ENCODE peak calls at places on chromosomes 12 and 14, in eight cellular contexts. One of them, this sample, is unnamed.

GRCh38 chr14:69056389-69056788 is 77.3 kb upstream of the ACTN1 start:
- DNase-seq in mesenteric fat pad: no peak
- DNase-seq in AG09309: no peak
- DNase-seq in EL: no peak
- DNase-seq in lower leg skin: no peak
- DNase-seq in left lung: no peak
- DNase-seq in CD4-positive, alpha-beta T cell: no peak
- DNase-seq in suprapubic skin: no peak
- DNase-seq in this sample: no peak

GRCh38 chr12:90854136-90854689 is 100.8 kb downstream of the CCER1 start:
- DNase-seq in mesenteric fat pad: no peak
- DNase-seq in AG09309: peak; percentile 35
- DNase-seq in EL: peak; percentile 46
- DNase-seq in lower leg skin: no peak
- DNase-seq in left lung: no peak
- DNase-seq in CD4-positive, alpha-beta T cell: no peak
- DNase-seq in suprapubic skin: no peak
- DNase-seq in this sample: no peak

GRCh38 chr12:113105606-113106271 is 29.8 kb downstream of the RASAL1 start:
- DNase-seq in mesenteric fat pad: no peak
- DNase-seq in AG09309: no peak
- DNase-seq in EL: no peak
- DNase-seq in lower leg skin: no peak
- DNase-seq in left lung: no peak
- DNase-seq in CD4-positive, alpha-beta T cell: no peak
- DNase-seq in suprapubic skin: no peak
- DNase-seq in this sample: no peak

GRCh38 chr12:79083181-79083580 is 218.6 kb downstream of the SYT1 start:
- DNase-seq in mesenteric fat pad: no peak
- DNase-seq in AG09309: no peak
- DNase-seq in EL: no peak
- DNase-seq in lower leg skin: no peak
- DNase-seq in left lung: no peak
- DNase-seq in CD4-positive, alpha-beta T cell: no peak
- DNase-seq in suprapubic skin: no peak
- DNase-seq in this sample: no peak

GRCh38 chr14:30252151-30252550 is 306.8 kb upstream of the G2E3 start:
- DNase-seq in mesenteric fat pad: no peak
- DNase-seq in AG09309: no peak
- DNase-seq in EL: no peak
- DNase-seq in lower leg skin: no peak
- DNase-seq in left lung: no peak
- DNase-seq in CD4-positive, alpha-beta T cell: no peak
- DNase-seq in suprapubic skin: no peak
- DNase-seq in this sample: no peak

GRCh38 chr12:67750528-67751183 is 102.1 kb downstream of the DYRK2 start:
- DNase-seq in mesenteric fat pad: no peak
- DNase-seq in AG09309: no peak
- DNase-seq in EL: no peak
- DNase-seq in lower leg skin: no peak
- DNase-seq in left lung: no peak
- DNase-seq in CD4-positive, alpha-beta T cell: no peak
- DNase-seq in suprapubic skin: no peak
- DNase-seq in this sample: no peak

GRCh38 chr12:30599631-30600030 is 96.0 kb downstream of the IPO8 start:
- DNase-seq in mesenteric fat pad: no peak
- DNase-seq in AG09309: no peak
- DNase-seq in EL: no peak
- DNase-seq in lower leg skin: no peak
- DNase-seq in left lung: no peak
- DNase-seq in CD4-positive, alpha-beta T cell: no peak
- DNase-seq in suprapubic skin: no peak
- DNase-seq in this sample: no peak

GRCh38 chr14:22646570-22647254 is 2.6 kb upstream of the OR6J1 start:
- DNase-seq in mesenteric fat pad: no peak
- DNase-seq in AG09309: peak; percentile 85
- DNase-seq in EL: peak; percentile 80
- DNase-seq in lower leg skin: no peak
- DNase-seq in left lung: no peak
- DNase-seq in CD4-positive, alpha-beta T cell: no peak
- DNase-seq in suprapubic skin: no peak
- DNase-seq in this sample: no peak

GRCh38 chr12:40141996-40142395 is 36.1 kb upstream of the SLC2A13 start:
- DNase-seq in mesenteric fat pad: no peak
- DNase-seq in AG09309: no peak
- DNase-seq in EL: no peak
- DNase-seq in lower leg skin: no peak
- DNase-seq in left lung: no peak
- DNase-seq in CD4-positive, alpha-beta T cell: no peak
- DNase-seq in suprapubic skin: no peak
- DNase-seq in this sample: no peak

GRCh38 chr14:98754343-98755025 is 517.5 kb downstream of the BCL11B start:
- DNase-seq in mesenteric fat pad: no peak
- DNase-seq in AG09309: no peak
- DNase-seq in EL: no peak
- DNase-seq in lower leg skin: peak; percentile 44
- DNase-seq in left lung: no peak
- DNase-seq in CD4-positive, alpha-beta T cell: no peak
- DNase-seq in suprapubic skin: no peak
- DNase-seq in this sample: no peak

GRCh38 chr12:14410841-14411569 is 45.5 kb downstream of the ATF7IP start:
- DNase-seq in mesenteric fat pad: no peak
- DNase-seq in AG09309: no peak
- DNase-seq in EL: peak; percentile 23
- DNase-seq in lower leg skin: no peak
- DNase-seq in left lung: no peak
- DNase-seq in CD4-positive, alpha-beta T cell: no peak
- DNase-seq in suprapubic skin: no peak
- DNase-seq in this sample: no peak

GRCh38 chr12:106106892-106107291 is 31.9 kb downstream of the NUAK1 start:
- DNase-seq in mesenteric fat pad: no peak
- DNase-seq in AG09309: no peak
- DNase-seq in EL: peak; percentile 71
- DNase-seq in lower leg skin: no peak
- DNase-seq in left lung: no peak
- DNase-seq in CD4-positive, alpha-beta T cell: no peak
- DNase-seq in suprapubic skin: no peak
- DNase-seq in this sample: no peak

GRCh38 chr14:37434867-37435266 is 160.2 kb downstream of the FOXA1 start:
- DNase-seq in mesenteric fat pad: no peak
- DNase-seq in AG09309: no peak
- DNase-seq in EL: no peak
- DNase-seq in lower leg skin: no peak
- DNase-seq in left lung: no peak
- DNase-seq in CD4-positive, alpha-beta T cell: no peak
- DNase-seq in suprapubic skin: no peak
- DNase-seq in this sample: no peak

GRCh38 chr12:107319536-107320030 is 226.2 kb upstream of the CRY1 start:
- DNase-seq in mesenteric fat pad: no peak
- DNase-seq in AG09309: no peak
- DNase-seq in EL: peak; percentile 22
- DNase-seq in lower leg skin: no peak
- DNase-seq in left lung: no peak
- DNase-seq in CD4-positive, alpha-beta T cell: no peak
- DNase-seq in suprapubic skin: no peak
- DNase-seq in this sample: no peak

GRCh38 chr12:62006076-62006732 is 254.0 kb upstream of the USP15 start:
- DNase-seq in mesenteric fat pad: no peak
- DNase-seq in AG09309: peak; percentile 3
- DNase-seq in EL: peak; percentile 29
- DNase-seq in lower leg skin: no peak
- DNase-seq in left lung: no peak
- DNase-seq in CD4-positive, alpha-beta T cell: no peak
- DNase-seq in suprapubic skin: no peak
- DNase-seq in this sample: no peak